ENCODE peak calls at places on chromosome 11, in six cellular contexts. One of them, this sample, is unnamed. For H3K4me1, the result is how much of the 10 kb centered on the place peaks cover.

GRCh38 chr11:18745251-18745650 is 19.3 kb upstream of the IGSF22 start:
- DNase-seq in SK-N-SH: no peak
- DNase-seq in fibroblast of lung: no peak
- DNase-seq in lung: no peak
- DNase-seq in ovary: no peak
- DNase-seq in OCI-LY7: no peak
- DNase-seq in this sample: no peak

GRCh38 chr11:128342511-128343133 is 244.7 kb downstream of the ETS1 start:
- DNase-seq in lung: peak
- DNase-seq in fibroblast of lung: peak
- DNase-seq in OCI-LY7: peak
- DNase-seq in ovary: no peak
- DNase-seq in SK-N-SH: no peak
- DNase-seq in this sample: peak

GRCh38 chr11:8593455-8593854 is 573 bp downstream of the STK33 start:
- DNase-seq in SK-N-SH: peak
- DNase-seq in OCI-LY7: no peak
- DNase-seq in ovary: no peak
- DNase-seq in fibroblast of lung: no peak
- DNase-seq in lung: no peak
- DNase-seq in this sample: no peak

GRCh38 chr11:47152126-47152952 is 24.3 kb downstream of the ARFGAP2 start:
- DNase-seq in ovary: no peak
- DNase-seq in OCI-LY7: peak
- DNase-seq in lung: no peak
- DNase-seq in fibroblast of lung: no peak
- DNase-seq in SK-N-SH: no peak
- DNase-seq in this sample: no peak

GRCh38 chr11:35348898-35349687 is 70.3 kb downstream of the SLC1A2 start:
- DNase-seq in ovary: no peak
- DNase-seq in SK-N-SH: no peak
- DNase-seq in OCI-LY7: no peak
- DNase-seq in fibroblast of lung: no peak
- DNase-seq in lung: no peak
- DNase-seq in this sample: no peak

GRCh38 chr11:47784785-47785381 is 17.7 kb upstream of the FNBP4 start:
- DNase-seq in SK-N-SH: no peak
- DNase-seq in OCI-LY7: no peak
- DNase-seq in fibroblast of lung: no peak
- DNase-seq in ovary: no peak
- DNase-seq in lung: no peak
- DNase-seq in this sample: no peak

GRCh38 chr11:128476729-128477128 is 110.6 kb downstream of the ETS1 start:
- DNase-seq in ovary: no peak
- DNase-seq in OCI-LY7: no peak
- DNase-seq in lung: peak
- DNase-seq in SK-N-SH: no peak
- DNase-seq in fibroblast of lung: no peak
- DNase-seq in this sample: no peak

GRCh38 chr11:27716850-27717249 is 16.6 kb upstream of the BDNF start:
- DNase-seq in fibroblast of lung: peak
- DNase-seq in OCI-LY7: no peak
- DNase-seq in ovary: no peak
- DNase-seq in SK-N-SH: no peak
- DNase-seq in lung: no peak
- DNase-seq in this sample: no peak

GRCh38 chr11:119363874-119364590 is 17.5 kb downstream of the USP2 start:
- DNase-seq in OCI-LY7: peak
- DNase-seq in fibroblast of lung: no peak
- DNase-seq in ovary: peak
- DNase-seq in SK-N-SH: peak
- DNase-seq in lung: no peak
- DNase-seq in this sample: peak

GRCh38 chr11:61345954-61346814 is 13.2 kb downstream of the TKFC start:
- DNase-seq in lung: no peak
- DNase-seq in SK-N-SH: no peak
- DNase-seq in ovary: no peak
- DNase-seq in OCI-LY7: no peak
- DNase-seq in fibroblast of lung: no peak
- DNase-seq in this sample: no peak

GRCh38 chr11:134531331-134532135 is 119.5 kb upstream of the B3GAT1 start:
- DNase-seq in lung: no peak
- DNase-seq in fibroblast of lung: no peak
- DNase-seq in ovary: no peak
- DNase-seq in SK-N-SH: no peak
- DNase-seq in OCI-LY7: no peak
- DNase-seq in this sample: peak

GRCh38 chr11:121372671-121373429 is 79.3 kb upstream of the SORL1 start:
- DNase-seq in OCI-LY7: peak
- DNase-seq in SK-N-SH: no peak
- DNase-seq in lung: no peak
- DNase-seq in ovary: no peak
- DNase-seq in fibroblast of lung: no peak
- DNase-seq in this sample: peak

GRCh38 chr11:84714316-84714780 is 912.8 kb downstream of the DLG2 start:
- DNase-seq in OCI-LY7: peak
- DNase-seq in ovary: peak
- DNase-seq in lung: no peak
- DNase-seq in fibroblast of lung: peak
- DNase-seq in SK-N-SH: peak
- DNase-seq in this sample: peak

GRCh38 chr11:72413914-72414628 is 20.3 kb downstream of the CLPB start:
- DNase-seq in lung: peak
- DNase-seq in OCI-LY7: peak
- DNase-seq in fibroblast of lung: peak
- DNase-seq in SK-N-SH: peak
- DNase-seq in ovary: peak
- DNase-seq in this sample: peak

GRCh38 chr11:74579577-74580270 is 12.7 kb upstream of the POLD3 start:
- DNase-seq in ovary: no peak
- DNase-seq in SK-N-SH: no peak
- DNase-seq in lung: no peak
- DNase-seq in fibroblast of lung: no peak
- DNase-seq in OCI-LY7: no peak
- DNase-seq in this sample: no peak

GRCh38 chr11:18010271-18010670 is 2.6 kb downstream of the SERGEF start:
- DNase-seq in fibroblast of lung: no peak
- DNase-seq in ovary: no peak
- DNase-seq in SK-N-SH: no peak
- DNase-seq in OCI-LY7: peak
- DNase-seq in lung: no peak
- DNase-seq in this sample: no peak

GRCh38 chr11:109033627-109034340 is 368.9 kb downstream of the DDX10 start:
- DNase-seq in ovary: no peak
- DNase-seq in SK-N-SH: no peak
- DNase-seq in lung: no peak
- DNase-seq in fibroblast of lung: peak
- DNase-seq in OCI-LY7: no peak
- DNase-seq in this sample: no peak

GRCh38 chr11:118156531-118157185 is 4.0 kb upstream of the SCN4B start:
- DNase-seq in SK-N-SH: peak
- DNase-seq in OCI-LY7: no peak
- DNase-seq in ovary: no peak
- DNase-seq in fibroblast of lung: no peak
- DNase-seq in lung: no peak
- DNase-seq in this sample: peak

GRCh38 chr11:120929664-120930154 is 94.2 kb upstream of the TBCEL start:
- DNase-seq in ovary: peak
- DNase-seq in fibroblast of lung: peak
- DNase-seq in OCI-LY7: peak
- DNase-seq in SK-N-SH: peak
- DNase-seq in lung: no peak
- DNase-seq in this sample: peak

GRCh38 chr11:94330789-94331188 is 26.4 kb downstream of the IZUMO1R start:
- DNase-seq in SK-N-SH: no peak
- DNase-seq in fibroblast of lung: no peak
- DNase-seq in ovary: no peak
- DNase-seq in lung: no peak
- DNase-seq in OCI-LY7: no peak
- DNase-seq in this sample: no peak

GRCh38 chr11:59197990-59198389 is 14.7 kb downstream of the MPEG1 start:
- DNase-seq in SK-N-SH: no peak
- DNase-seq in ovary: peak
- DNase-seq in OCI-LY7: no peak
- DNase-seq in fibroblast of lung: peak
- DNase-seq in lung: peak
- DNase-seq in this sample: no peak

GRCh38 chr11:9498457-9499078 is 37.8 kb downstream of the ZNF143 start:
- DNase-seq in fibroblast of lung: no peak
- DNase-seq in ovary: no peak
- DNase-seq in OCI-LY7: no peak
- DNase-seq in lung: no peak
- DNase-seq in SK-N-SH: no peak
- DNase-seq in this sample: no peak

DNA sequence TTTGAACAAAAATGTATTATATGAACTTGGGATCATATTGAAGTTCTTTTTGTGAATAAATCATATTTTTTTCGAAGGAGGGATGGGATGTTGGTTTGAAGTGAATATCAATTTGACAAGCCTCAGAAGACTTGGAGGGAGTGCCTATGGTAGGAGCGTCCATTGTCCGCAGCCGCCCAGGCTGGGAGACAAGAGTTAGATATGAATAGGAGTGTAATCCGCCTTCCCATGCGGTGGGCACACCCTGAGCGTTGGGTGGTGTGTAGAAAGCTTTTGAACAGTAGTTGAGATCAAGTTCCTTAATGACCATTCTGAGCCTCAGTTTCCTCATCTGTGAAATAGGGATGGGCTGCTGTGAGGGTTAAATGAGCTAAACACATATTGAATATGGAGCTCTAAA is 7.0 kb downstream of the CD82 start:
- DNase-seq in ovary: no peak
- DNase-seq in lung: no peak
- DNase-seq in SK-N-SH: no peak
- DNase-seq in OCI-LY7: no peak
- DNase-seq in fibroblast of lung: no peak
- DNase-seq in this sample: no peak
- H3K27ac ChIP-seq in ovary: no peak
- H3K27ac ChIP-seq in lung: no peak
- H3K27ac ChIP-seq in SK-N-SH: no peak
- H3K27ac ChIP-seq in OCI-LY7: no peak
- H3K27ac ChIP-seq in fibroblast of lung: no peak
- H3K27ac ChIP-seq in this sample: no peak

DNA sequence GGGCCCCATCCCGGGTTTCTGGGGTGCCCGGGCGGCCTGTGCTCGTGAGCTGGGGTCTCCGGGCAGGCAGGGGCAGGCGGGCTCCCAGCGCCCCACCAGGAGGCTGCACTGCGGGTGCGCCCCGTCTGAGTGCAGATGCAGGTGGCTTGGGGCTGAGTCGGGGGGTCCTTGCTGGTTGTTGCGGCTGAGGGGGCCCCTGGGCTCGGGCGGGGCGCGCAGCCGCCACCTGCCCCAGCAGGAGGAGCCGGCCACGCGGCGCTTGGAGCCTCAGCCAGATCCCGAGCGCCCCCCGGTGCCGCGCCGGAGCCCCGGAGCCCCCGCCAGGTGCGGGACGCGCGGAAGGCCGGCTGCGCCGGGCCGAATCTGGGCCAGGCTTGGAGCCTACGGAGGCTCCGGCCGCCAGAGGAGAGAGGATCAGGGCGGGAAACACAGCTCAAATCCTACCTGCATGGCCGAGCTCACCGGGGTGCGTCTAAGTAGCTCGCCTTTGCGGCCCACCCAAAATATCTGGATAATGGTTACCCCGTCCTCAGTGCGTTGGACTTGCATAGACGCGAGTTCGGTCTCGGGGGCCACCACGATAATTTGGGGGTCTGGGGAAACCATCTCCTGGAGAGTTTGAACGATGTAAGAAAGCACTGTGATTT is 625 bp upstream of the IGF2 start:
- DNase-seq in ovary: no peak
- DNase-seq in fibroblast of lung: no peak
- DNase-seq in lung: no peak
- DNase-seq in SK-N-SH: no peak
- DNase-seq in OCI-LY7: no peak
- DNase-seq in this sample: peak
- H3K4me1 ChIP-seq in ovary: under half
- H3K4me1 ChIP-seq in fibroblast of lung: under half
- H3K4me1 ChIP-seq in lung: under half
- H3K4me1 ChIP-seq in SK-N-SH: under half
- H3K4me1 ChIP-seq in OCI-LY7: under half
- H3K4me1 ChIP-seq in this sample: under half

GRCh38 chr11:96114178-96115070 is 190.5 kb upstream of the MTMR2 start:
- DNase-seq in ovary: no peak
- DNase-seq in lung: no peak
- DNase-seq in fibroblast of lung: no peak
- DNase-seq in SK-N-SH: no peak
- DNase-seq in OCI-LY7: no peak
- DNase-seq in this sample: no peak
- H3K27ac ChIP-seq in ovary: peak
- H3K27ac ChIP-seq in lung: no peak
- H3K27ac ChIP-seq in fibroblast of lung: no peak
- H3K27ac ChIP-seq in SK-N-SH: peak
- H3K27ac ChIP-seq in OCI-LY7: no peak
- H3K27ac ChIP-seq in this sample: peak

GRCh38 chr11:68312780-68313573 is 586 bp downstream of the LRP5 start:
- DNase-seq in SK-N-SH: peak
- DNase-seq in fibroblast of lung: no peak
- DNase-seq in lung: no peak
- DNase-seq in ovary: no peak
- DNase-seq in OCI-LY7: no peak
- DNase-seq in this sample: peak

GRCh38 chr11:68314886-68315580 is 2.6 kb downstream of the LRP5 start:
- DNase-seq in OCI-LY7: no peak
- DNase-seq in ovary: peak
- DNase-seq in fibroblast of lung: peak
- DNase-seq in SK-N-SH: peak
- DNase-seq in lung: no peak
- DNase-seq in this sample: no peak

GRCh38 chr11:68314203-68314885 is 2.0 kb downstream of the LRP5 start:
- DNase-seq in SK-N-SH: peak
- DNase-seq in fibroblast of lung: peak
- DNase-seq in ovary: no peak
- DNase-seq in lung: no peak
- DNase-seq in OCI-LY7: no peak
- DNase-seq in this sample: peak

GRCh38 chr11:68312117-68312779 is at the start of gene LRP5:
- DNase-seq in OCI-LY7: peak
- DNase-seq in SK-N-SH: peak
- DNase-seq in ovary: peak
- DNase-seq in fibroblast of lung: no peak
- DNase-seq in lung: no peak
- DNase-seq in this sample: peak

DNA sequence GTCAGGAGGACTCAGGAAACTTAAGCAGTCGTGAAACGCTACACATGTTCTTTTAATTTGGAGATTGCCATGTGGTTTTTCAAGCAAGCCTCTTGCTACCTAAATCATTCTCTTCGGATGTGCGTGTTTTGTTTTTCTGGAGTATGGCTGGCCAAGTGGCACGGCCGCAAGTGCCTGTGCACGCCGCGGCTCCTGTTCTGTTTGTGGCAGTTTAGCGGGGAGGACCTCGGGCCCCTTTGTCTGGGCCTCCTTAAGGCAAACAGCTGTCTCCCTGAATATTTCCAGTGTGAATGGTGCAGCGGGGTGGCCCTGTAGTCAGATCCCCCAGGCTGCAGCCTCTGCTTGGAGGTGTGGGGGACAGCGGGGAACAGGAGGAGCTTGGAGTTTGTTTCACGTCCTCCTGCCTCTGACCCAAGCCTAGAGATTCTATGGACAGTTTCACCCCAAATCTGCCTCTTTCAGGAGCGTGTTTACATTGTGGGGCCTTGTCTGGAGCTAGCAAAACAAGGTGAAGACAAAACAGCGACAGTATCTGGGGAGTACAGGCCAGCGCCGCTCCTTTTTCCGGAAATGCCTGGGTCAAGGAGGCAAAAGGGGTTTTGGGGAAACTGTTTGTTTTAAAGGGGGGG is 1.3 kb downstream of the LRP5 start:
- DNase-seq in fibroblast of lung: peak
- DNase-seq in OCI-LY7: no peak
- DNase-seq in ovary: no peak
- DNase-seq in lung: no peak
- DNase-seq in SK-N-SH: peak
- DNase-seq in this sample: no peak
- H3K4me1 ChIP-seq in fibroblast of lung: under half
- H3K4me1 ChIP-seq in OCI-LY7: under half
- H3K4me1 ChIP-seq in ovary: under half
- H3K4me1 ChIP-seq in lung: under half
- H3K4me1 ChIP-seq in SK-N-SH: under half
- H3K4me1 ChIP-seq in this sample: under half